ENCODE peak calls at places on chromosomes 1 and 21, in ten cellular contexts. Y is left ventricle myocardium inferior, K is cardiac fibroblast, R is PC-9, E is left lung, P is endothelial cell of umbilical vein, J is uterus, A is esophagus squamous epithelium, Z is lower leg skin, X is astrocyte. F is an unnamed sample.

GRCh38 chr1:153233448-153233847 is 16.1 kb downstream of the PRR9 start:
- DNase-seq in Y (no peak), K (no peak), R (no peak), E (no peak), P (no peak), J (no peak), A (no peak), Z (no peak), X (no peak), F (no peak)

GRCh38 chr1:62011007-62011406 is 183.6 kb upstream of the L1TD1 start:
- DNase-seq in Y (no peak), K (no peak), R (no peak), E (no peak), P (no peak), J (no peak), A (no peak), Z (no peak), X (no peak), F (no peak)

GRCh38 chr1:168774241-168774640 is 45.2 kb upstream of the DPT start:
- DNase-seq in Y (peak), K (peak), R (no peak), E (no peak), P (no peak), J (peak), A (no peak), Z (no peak), X (peak), F (no peak)

GRCh38 chr1:53294557-53294956 is 33.3 kb downstream of the LRP8 start:
- DNase-seq in Y (no peak), K (peak), R (no peak), E (no peak), P (no peak), J (no peak), A (no peak), Z (no peak), X (peak), F (no peak)

GRCh38 chr1:3742439-3743298 is 9.6 kb upstream of the CCDC27 start:
- DNase-seq in Y (no peak), K (no peak), R (no peak), E (peak), P (no peak), J (no peak), A (no peak), Z (no peak), X (no peak), F (no peak)

GRCh38 chr21:46264046-46264689 is 21.2 kb downstream of the MCM3AP start:
- DNase-seq in Y (no peak), K (no peak), R (no peak), E (no peak), P (no peak), J (no peak), A (no peak), Z (no peak), X (no peak), F (no peak)

GRCh38 chr1:248793592-248793991 is 32.1 kb downstream of the SH3BP5L start:
- DNase-seq in Y (no peak), K (no peak), R (no peak), E (no peak), P (no peak), J (no peak), A (no peak), Z (no peak), X (no peak), F (no peak)

GRCh38 chr1:244796719-244797406 is 38.6 kb upstream of the COX20 start:
- DNase-seq in Y (no peak), K (peak), R (peak), E (no peak), P (peak), J (peak), A (no peak), Z (peak), X (peak), F (peak)

GRCh38 chr1:204319462-204319861 is 40.3 kb downstream of the PLEKHA6 start:
- DNase-seq in Y (no peak), K (peak), R (peak), E (no peak), P (peak), J (no peak), A (no peak), Z (no peak), X (peak), F (peak)

GRCh38 chr1:115952547-115952946 is 23.8 kb upstream of the SLC22A15 start:
- DNase-seq in Y (no peak), K (no peak), R (peak), E (no peak), P (no peak), J (no peak), A (no peak), Z (no peak), X (no peak), F (no peak)

GRCh38 chr1:227666286-227666685 is 68.8 kb downstream of the JMJD4 start:
- DNase-seq in Y (no peak), K (no peak), R (no peak), E (no peak), P (no peak), J (no peak), A (no peak), Z (no peak), X (no peak), F (no peak)

GRCh38 chr1:234168061-234168724 is 205.1 kb upstream of the COA6 start:
- DNase-seq in Y (no peak), K (no peak), R (no peak), E (no peak), P (no peak), J (no peak), A (no peak), Z (no peak), X (no peak), F (no peak)

GRCh38 chr1:174999926-175000696 is at the start of gene CACYBP:
- DNase-seq in Y (no peak), K (peak), R (no peak), E (no peak), P (peak), J (no peak), A (peak), Z (peak), X (peak), F (no peak)

GRCh38 chr1:26036756-26037281 is 9.1 kb downstream of the SLC30A2 start:
- DNase-seq in Y (no peak), K (no peak), R (no peak), E (no peak), P (no peak), J (no peak), A (no peak), Z (no peak), X (no peak), F (no peak)

GRCh38 chr1:8597455-8597854 is 220.0 kb downstream of the RERE start:
- DNase-seq in Y (no peak), K (peak), R (no peak), E (no peak), P (no peak), J (no peak), A (no peak), Z (no peak), X (peak), F (no peak)

GRCh38 chr1:48889615-48890014 is 112.9 kb upstream of the BEND5 start:
- DNase-seq in Y (no peak), K (no peak), R (no peak), E (no peak), P (no peak), J (no peak), A (no peak), Z (no peak), X (no peak), F (no peak)

GRCh38 chr21:31107871-31108270 is 69.6 kb upstream of the KRTAP19-8 start:
- DNase-seq in Y (no peak), K (no peak), R (no peak), E (no peak), P (no peak), J (no peak), A (no peak), Z (no peak), X (no peak), F (no peak)

GRCh38 chr1:185213086-185213485 is 56.1 kb downstream of the SWT1 start:
- DNase-seq in Y (no peak), K (peak), R (no peak), E (no peak), P (no peak), J (no peak), A (no peak), Z (no peak), X (peak), F (peak)

GRCh38 chr1:19377812-19378718 is 65.9 kb downstream of the SLC66A1 start:
- DNase-seq in Y (no peak), K (no peak), R (no peak), E (no peak), P (no peak), J (no peak), A (no peak), Z (no peak), X (peak), F (no peak)

GRCh38 chr1:84298688-84299535 is 2.6 kb upstream of the SAMD13 start:
- DNase-seq in Y (peak), K (peak), R (no peak), E (peak), P (peak), J (peak), A (no peak), Z (peak), X (no peak), F (no peak)

GRCh38 chr1:43405219-43405875 is 15.6 kb downstream of the SZT2 start:
- DNase-seq in Y (no peak), K (peak), R (no peak), E (no peak), P (no peak), J (no peak), A (no peak), Z (no peak), X (no peak), F (no peak)

GRCh38 chr1:116460261-116460660 is 87.2 kb downstream of the ATP1A1 start:
- DNase-seq in Y (no peak), K (peak), R (no peak), E (no peak), P (no peak), J (no peak), A (no peak), Z (no peak), X (no peak), F (no peak)

GRCh38 chr21:33383056-33383888 is 19.9 kb upstream of the IFNGR2 start:
- DNase-seq in Y (peak), K (peak), R (peak), E (peak), P (peak), J (peak), A (peak), Z (peak), X (peak), F (no peak)

GRCh38 chr1:111099289-111099688 is 40.6 kb downstream of the DRAM2 start:
- DNase-seq in Y (no peak), K (no peak), R (peak), E (no peak), P (peak), J (no peak), A (no peak), Z (no peak), X (no peak), F (no peak)

GRCh38 chr1:18041685-18042355 is 65.8 kb upstream of the IGSF21 start:
- DNase-seq in Y (no peak), K (no peak), R (no peak), E (no peak), P (no peak), J (no peak), A (no peak), Z (no peak), X (no peak), F (no peak)

GRCh38 chr1:114169509-114169908 is 15.8 kb upstream of the SYT6 start:
- DNase-seq in Y (no peak), K (no peak), R (no peak), E (no peak), P (no peak), J (no peak), A (no peak), Z (no peak), X (no peak), F (no peak)

GRCh38 chr1:46725736-46726108 is 6.8 kb upstream of the EFCAB14 start:
- DNase-seq in Y (no peak), K (peak), R (peak), E (no peak), P (no peak), J (no peak), A (no peak), Z (no peak), X (peak), F (no peak)

GRCh38 chr1:210143465-210144062 is 89.0 kb upstream of the SERTAD4 start:
- DNase-seq in Y (peak), K (peak), R (peak), E (peak), P (peak), J (peak), A (no peak), Z (peak), X (peak), F (no peak)

GRCh38 chr1:224131253-224131652 is 17.3 kb downstream of the FBXO28 start:
- DNase-seq in Y (no peak), K (no peak), R (no peak), E (no peak), P (no peak), J (no peak), A (no peak), Z (no peak), X (no peak), F (no peak)

GRCh38 chr1:222095606-222096475 is 354.0 kb upstream of the DUSP10 start:
- DNase-seq in Y (peak), K (no peak), R (no peak), E (no peak), P (peak), J (peak), A (no peak), Z (peak), X (no peak), F (no peak)

GRCh38 chr1:109274533-109275476 is 8.1 kb downstream of the PSRC1 start:
- DNase-seq in Y (peak), K (no peak), R (peak), E (peak), P (no peak), J (peak), A (no peak), Z (no peak), X (peak), F (no peak)

GRCh38 chr1:94245747-94246438 is 8.5 kb upstream of the ARHGAP29 start:
- DNase-seq in Y (no peak), K (peak), R (no peak), E (no peak), P (peak), J (no peak), A (no peak), Z (no peak), X (peak), F (no peak)

GRCh38 chr1:34825455-34826081 is 32.8 kb downstream of the GJA4 start:
- DNase-seq in Y (peak), K (no peak), R (no peak), E (no peak), P (peak), J (no peak), A (no peak), Z (no peak), X (no peak), F (no peak)

GRCh38 chr1:37574834-37575479 is 18.2 kb downstream of the DNALI1 start:
- DNase-seq in Y (no peak), K (peak), R (no peak), E (no peak), P (peak), J (no peak), A (no peak), Z (peak), X (peak), F (peak)

GRCh38 chr1:22611530-22611947 is 24.9 kb upstream of the C1QA start:
- DNase-seq in Y (peak), K (peak), R (peak), E (no peak), P (peak), J (peak), A (no peak), Z (no peak), X (peak), F (peak)

GRCh38 chr1:117473063-117473462 is 105.8 kb downstream of the MAN1A2 start:
- DNase-seq in Y (no peak), K (no peak), R (no peak), E (no peak), P (no peak), J (no peak), A (no peak), Z (no peak), X (no peak), F (no peak)

GRCh38 chr1:191585095-191585494 is 573.2 kb upstream of the RGS18 start:
- DNase-seq in Y (no peak), K (no peak), R (no peak), E (no peak), P (no peak), J (no peak), A (no peak), Z (no peak), X (no peak), F (no peak)
- H3K4me3 ChIP-seq in Y (no peak), K (no peak), R (no peak), E (no peak), P (no peak), J (no peak), A (no peak), Z (no peak), X (no peak), F (no peak)

DNA sequence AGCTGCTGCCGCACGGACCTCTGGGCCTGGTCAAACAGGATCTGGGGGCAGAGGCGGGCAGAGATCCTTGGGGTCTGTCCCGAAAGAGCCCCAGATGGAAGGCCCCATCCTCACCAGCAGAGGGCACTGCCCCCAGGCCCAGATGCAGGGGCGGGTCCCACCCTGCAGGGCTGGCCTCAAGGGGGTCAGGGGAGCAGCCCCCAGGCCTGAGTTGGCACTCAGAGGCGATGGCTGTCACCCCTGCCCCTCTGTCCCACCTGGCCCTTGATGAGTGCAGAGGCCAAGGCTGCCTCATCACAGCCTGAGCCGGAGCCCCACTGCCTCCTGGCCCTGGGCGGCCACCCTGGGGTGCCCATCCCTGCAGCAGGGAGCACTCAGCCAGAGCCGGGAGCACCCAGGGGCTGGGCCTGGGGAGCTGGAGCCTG is 5.7 kb downstream of the ACAP3 start:
- DNase-seq in Y (no peak), K (no peak), R (no peak), E (no peak), P (no peak), J (no peak), A (no peak), Z (no peak), X (no peak), F (no peak)
- TF ChIP-seq CTCF in Y (peak), K (peak), R (peak), E (peak), P (peak), J (no peak), A (peak), Z (no peak), X (no peak), F (peak)

GRCh38 chr1:230426246-230427101 is at the start of gene PGBD5:
- DNase-seq in Y (peak), K (peak), R (no peak), E (peak), P (peak), J (peak), A (no peak), Z (no peak), X (peak), F (no peak)
- H3K4me3 ChIP-seq in Y (peak), K (peak), R (no peak), E (peak), P (peak), J (peak), A (peak), Z (no peak), X (no peak), F (peak)

GRCh38 chr21:42264245-42265195 is 45.6 kb downstream of the ABCG1 start:
- DNase-seq in Y (no peak), K (no peak), R (no peak), E (peak), P (no peak), J (no peak), A (no peak), Z (no peak), X (no peak), F (no peak)

GRCh38 chr21:42260121-42260520 is 41.2 kb downstream of the ABCG1 start:
- DNase-seq in Y (no peak), K (no peak), R (no peak), E (peak), P (no peak), J (no peak), A (no peak), Z (no peak), X (no peak), F (no peak)

GRCh38 chr21:42262826-42263225 is 43.9 kb downstream of the ABCG1 start:
- DNase-seq in Y (peak), K (peak), R (no peak), E (peak), P (peak), J (peak), A (no peak), Z (peak), X (no peak), F (no peak)

GRCh38 chr21:42263591-42264131 is 44.7 kb downstream of the ABCG1 start:
- DNase-seq in Y (peak), K (peak), R (no peak), E (peak), P (peak), J (peak), A (no peak), Z (peak), X (no peak), F (no peak)

GRCh38 chr21:42261832-42262200 is 42.9 kb downstream of the ABCG1 start:
- DNase-seq in Y (no peak), K (no peak), R (no peak), E (peak), P (no peak), J (no peak), A (no peak), Z (no peak), X (no peak), F (no peak)
- TF ChIP-seq CTCF in Y (no peak), K (no peak), R (no peak), E (no peak), P (no peak), J (no peak), A (no peak), Z (no peak), X (no peak), F (no peak)

GRCh38 chr21:42294273-42294880 is 20.8 kb downstream of the TFF3 start:
- DNase-seq in Y (no peak), K (no peak), R (no peak), E (peak), P (no peak), J (no peak), A (no peak), Z (no peak), X (no peak), F (no peak)

GRCh38 chr21:42295845-42296244 is 19.4 kb downstream of the TFF3 start:
- DNase-seq in Y (no peak), K (no peak), R (no peak), E (peak), P (no peak), J (no peak), A (no peak), Z (no peak), X (no peak), F (no peak)

GRCh38 chr21:42291751-42292562 is 23.3 kb downstream of the TFF3 start:
- DNase-seq in Y (no peak), K (no peak), R (no peak), E (peak), P (no peak), J (no peak), A (no peak), Z (no peak), X (no peak), F (no peak)

GRCh38 chr21:42291003-42291750 is 24.0 kb downstream of the TFF3 start:
- DNase-seq in Y (no peak), K (no peak), R (no peak), E (peak), P (no peak), J (no peak), A (no peak), Z (no peak), X (no peak), F (no peak)

DNA sequence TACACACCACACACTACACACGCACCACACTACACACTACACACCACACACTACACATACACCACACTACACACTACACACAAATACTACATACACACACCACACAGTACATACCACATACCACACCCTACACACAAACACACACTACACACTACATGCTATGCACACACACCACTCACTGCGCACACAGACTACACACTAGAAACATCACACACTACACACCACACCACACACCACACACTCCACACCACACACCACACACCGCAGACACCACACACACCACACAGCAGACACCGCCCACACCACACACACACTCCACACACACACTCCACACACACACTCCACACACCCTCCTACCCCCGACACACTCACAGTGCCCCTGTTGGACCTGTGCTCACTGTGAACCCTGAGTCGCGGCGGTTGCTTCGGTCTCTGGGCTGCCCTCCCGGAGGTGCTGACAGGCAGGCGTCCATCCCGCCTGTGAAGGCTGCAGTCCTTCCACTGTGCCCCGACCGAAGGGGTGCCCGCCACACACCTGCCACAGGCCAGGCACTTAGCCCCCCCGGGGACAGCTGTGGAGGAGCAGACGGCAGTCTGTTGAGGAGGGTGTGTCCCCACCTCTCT is 21.4 kb downstream of the TFF3 start:
- DNase-seq in Y (no peak), K (no peak), R (no peak), E (peak), P (no peak), J (no peak), A (no peak), Z (no peak), X (no peak), F (no peak)
- H3K4me3 ChIP-seq in Y (no peak), K (no peak), R (no peak), E (no peak), P (no peak), J (no peak), A (no peak), Z (no peak), X (no peak), F (no peak)

GRCh38 chr1:154820646-154821045 is 49.4 kb downstream of the KCNN3 start:
- DNase-seq in Y (no peak), K (no peak), R (no peak), E (no peak), P (no peak), J (peak), A (no peak), Z (no peak), X (no peak), F (no peak)

GRCh38 chr1:154822717-154823116 is 47.4 kb downstream of the KCNN3 start:
- DNase-seq in Y (no peak), K (no peak), R (no peak), E (no peak), P (no peak), J (no peak), A (no peak), Z (no peak), X (no peak), F (no peak)

GRCh38 chr1:154821083-154821482 is 49.0 kb downstream of the KCNN3 start:
- DNase-seq in Y (peak), K (peak), R (no peak), E (no peak), P (no peak), J (peak), A (no peak), Z (no peak), X (no peak), F (no peak)

GRCh38 chr1:154818911-154819310 is 51.2 kb downstream of the KCNN3 start:
- DNase-seq in Y (no peak), K (no peak), R (no peak), E (no peak), P (no peak), J (no peak), A (no peak), Z (no peak), X (no peak), F (no peak)

GRCh38 chr1:154819628-154820590 is 50.2 kb downstream of the KCNN3 start:
- DNase-seq in Y (no peak), K (peak), R (no peak), E (no peak), P (no peak), J (no peak), A (no peak), Z (no peak), X (no peak), F (no peak)
- TF ChIP-seq CTCF in Y (peak), K (peak), R (peak), E (peak), P (peak), J (no peak), A (peak), Z (no peak), X (peak), F (peak)

F was measured in AG09309.